ENCODE peak calls at places on chromosomes 12 and 14, in four cellular contexts. One of them, this sample, is unnamed.

GRCh38 chr12:10220398-10221077 is 7.9 kb downstream of the GABARAPL1 start:
- DNase-seq in psoas muscle: peak; percentile 90
- DNase-seq in A549: no peak
- DNase-seq in neural progenitor cell: no peak
- DNase-seq in this sample: no peak

GRCh38 chr12:76688001-76688400 is 75.9 kb upstream of the ZDHHC17 start:
- DNase-seq in psoas muscle: no peak
- DNase-seq in A549: no peak
- DNase-seq in neural progenitor cell: no peak
- DNase-seq in this sample: no peak

GRCh38 chr12:127650626-127651025 is 616.3 kb upstream of the TMEM132C start:
- DNase-seq in A549: no peak
- DNase-seq in neural progenitor cell: no peak
- DNase-seq in psoas muscle: no peak
- DNase-seq in this sample: peak; percentile 71

GRCh38 chr14:61953602-61954001 is 191.4 kb downstream of the SNAPC1 start:
- DNase-seq in neural progenitor cell: no peak
- DNase-seq in psoas muscle: no peak
- DNase-seq in A549: no peak
- DNase-seq in this sample: no peak

GRCh38 chr12:6959376-6960290 is 8.5 kb downstream of the PTPN6 start:
- DNase-seq in A549: no peak
- DNase-seq in psoas muscle: peak; percentile 63
- DNase-seq in neural progenitor cell: no peak
- DNase-seq in this sample: no peak

GRCh38 chr14:75279153-75279738 is 618 bp downstream of the FOS start:
- DNase-seq in A549: no peak
- DNase-seq in neural progenitor cell: peak; percentile 61
- DNase-seq in psoas muscle: peak; percentile 84
- DNase-seq in this sample: no peak

GRCh38 chr14:33347816-33348215 is 409.1 kb downstream of the NPAS3 start:
- DNase-seq in A549: no peak
- DNase-seq in psoas muscle: no peak
- DNase-seq in neural progenitor cell: no peak
- DNase-seq in this sample: no peak

GRCh38 chr14:96166475-96167223 is 38.0 kb upstream of the BDKRB2 start:
- DNase-seq in A549: no peak
- DNase-seq in neural progenitor cell: no peak
- DNase-seq in psoas muscle: no peak
- DNase-seq in this sample: no peak

GRCh38 chr14:20830831-20831230 is 28.2 kb upstream of the RNASE1 start:
- DNase-seq in psoas muscle: no peak
- DNase-seq in A549: no peak
- DNase-seq in neural progenitor cell: no peak
- DNase-seq in this sample: no peak

GRCh38 chr12:122894173-122895121 is 1.5 kb downstream of the VPS37B start:
- DNase-seq in neural progenitor cell: no peak
- DNase-seq in psoas muscle: no peak
- DNase-seq in A549: no peak
- DNase-seq in this sample: no peak

GRCh38 chr14:31441273-31442110 is 15.8 kb downstream of the DTD2 start:
- DNase-seq in psoas muscle: no peak
- DNase-seq in neural progenitor cell: no peak
- DNase-seq in A549: no peak
- DNase-seq in this sample: peak; percentile 51

GRCh38 chr12:5376591-5377207 is 55.2 kb upstream of the NTF3 start:
- DNase-seq in A549: no peak
- DNase-seq in neural progenitor cell: no peak
- DNase-seq in psoas muscle: no peak
- DNase-seq in this sample: no peak

GRCh38 chr14:68459480-68460136 is 333.3 kb downstream of the ZFP36L1 start:
- DNase-seq in neural progenitor cell: no peak
- DNase-seq in psoas muscle: no peak
- DNase-seq in A549: no peak
- DNase-seq in this sample: no peak

GRCh38 chr12:52313926-52314325 is 7.3 kb downstream of the KRT83 start:
- DNase-seq in psoas muscle: no peak
- DNase-seq in neural progenitor cell: no peak
- DNase-seq in A549: no peak
- DNase-seq in this sample: no peak

GRCh38 chr12:85779768-85780167 is 56.4 kb downstream of the RASSF9 start:
- DNase-seq in neural progenitor cell: no peak
- DNase-seq in psoas muscle: no peak
- DNase-seq in A549: no peak
- DNase-seq in this sample: no peak

GRCh38 chr14:62002636-62003035 is 240.4 kb downstream of the SNAPC1 start:
- DNase-seq in neural progenitor cell: no peak
- DNase-seq in A549: no peak
- DNase-seq in psoas muscle: no peak
- DNase-seq in this sample: no peak

GRCh38 chr14:23483216-23483854 is 13.8 kb downstream of the NGDN start:
- DNase-seq in psoas muscle: no peak
- DNase-seq in neural progenitor cell: peak; percentile 87
- DNase-seq in A549: peak; percentile 60
- DNase-seq in this sample: no peak

GRCh38 chr12:76375939-76376338 is 27.7 kb upstream of the BBS10 start:
- DNase-seq in psoas muscle: no peak
- DNase-seq in A549: no peak
- DNase-seq in neural progenitor cell: no peak
- DNase-seq in this sample: no peak

GRCh38 chr12:52543985-52544888 is 8.7 kb downstream of the KRT71 start:
- DNase-seq in psoas muscle: no peak
- DNase-seq in A549: peak; percentile 21
- DNase-seq in neural progenitor cell: peak; percentile 18
- DNase-seq in this sample: no peak

GRCh38 chr14:60288279-60288678 is 39.3 kb downstream of the PPM1A start:
- DNase-seq in psoas muscle: no peak
- DNase-seq in neural progenitor cell: no peak
- DNase-seq in A549: no peak
- DNase-seq in this sample: no peak

GRCh38 chr12:11697670-11698387 is 48.4 kb downstream of the ETV6 start:
- DNase-seq in neural progenitor cell: no peak
- DNase-seq in psoas muscle: no peak
- DNase-seq in A549: no peak
- DNase-seq in this sample: no peak

GRCh38 chr14:53613404-53614253 is 343.0 kb downstream of the BMP4 start:
- DNase-seq in A549: peak; percentile 89
- DNase-seq in neural progenitor cell: peak; percentile 78
- DNase-seq in psoas muscle: no peak
- DNase-seq in this sample: no peak

GRCh38 chr12:112121780-112122565 is 3.4 kb upstream of the TRAFD1 start:
- DNase-seq in neural progenitor cell: no peak
- DNase-seq in A549: peak; percentile 35
- DNase-seq in psoas muscle: peak; percentile 80
- DNase-seq in this sample: peak; percentile 71

GRCh38 chr12:52745554-52745953 is 31.6 kb downstream of the KRT76 start:
- DNase-seq in neural progenitor cell: no peak
- DNase-seq in psoas muscle: no peak
- DNase-seq in A549: no peak
- DNase-seq in this sample: no peak

GRCh38 chr12:19288603-19289244 is 150.6 kb upstream of the AEBP2 start:
- DNase-seq in neural progenitor cell: peak; percentile 37
- DNase-seq in A549: peak; percentile 38
- DNase-seq in psoas muscle: no peak
- DNase-seq in this sample: no peak

GRCh38 chr14:91089958-91090535 is 23.8 kb upstream of the DGLUCY start:
- DNase-seq in psoas muscle: no peak
- DNase-seq in A549: no peak
- DNase-seq in neural progenitor cell: no peak
- DNase-seq in this sample: no peak

GRCh38 chr12:49368240-49368600 is 958 bp downstream of the SPATS2 start:
- DNase-seq in psoas muscle: no peak
- DNase-seq in neural progenitor cell: no peak
- DNase-seq in A549: no peak
- DNase-seq in this sample: no peak

GRCh38 chr12:15152864-15153263 is 68.4 kb downstream of the RERG start:
- DNase-seq in neural progenitor cell: no peak
- DNase-seq in psoas muscle: no peak
- DNase-seq in A549: no peak
- DNase-seq in this sample: peak; percentile 10

GRCh38 chr14:105641075-105641937 is 114.9 kb downstream of the TMEM121 start:
- DNase-seq in neural progenitor cell: no peak
- DNase-seq in psoas muscle: no peak
- DNase-seq in A549: no peak
- DNase-seq in this sample: no peak

GRCh38 chr14:59360923-59361794 is 104.0 kb downstream of the GPR135 start:
- DNase-seq in A549: peak; percentile 69
- DNase-seq in neural progenitor cell: no peak
- DNase-seq in psoas muscle: peak; percentile 70
- DNase-seq in this sample: no peak

GRCh38 chr12:112907415-112908157 is 824 bp downstream of the OAS1 start:
- DNase-seq in psoas muscle: no peak
- DNase-seq in A549: no peak
- DNase-seq in neural progenitor cell: no peak
- DNase-seq in this sample: no peak

GRCh38 chr14:72217164-72217563 is 284.9 kb downstream of the RGS6 start:
- DNase-seq in A549: no peak
- DNase-seq in psoas muscle: no peak
- DNase-seq in neural progenitor cell: no peak
- DNase-seq in this sample: no peak

GRCh38 chr14:72222046-72222445 is 289.8 kb downstream of the RGS6 start:
- DNase-seq in psoas muscle: no peak
- DNase-seq in neural progenitor cell: no peak
- DNase-seq in A549: no peak
- DNase-seq in this sample: no peak
- H3K4me3 ChIP-seq in psoas muscle: no peak overlapping the region
- H3K4me3 ChIP-seq in neural progenitor cell: no peak overlapping the region
- H3K4me3 ChIP-seq in A549: no peak overlapping the region
- H3K4me3 ChIP-seq in this sample: no peak overlapping the region

DNA sequence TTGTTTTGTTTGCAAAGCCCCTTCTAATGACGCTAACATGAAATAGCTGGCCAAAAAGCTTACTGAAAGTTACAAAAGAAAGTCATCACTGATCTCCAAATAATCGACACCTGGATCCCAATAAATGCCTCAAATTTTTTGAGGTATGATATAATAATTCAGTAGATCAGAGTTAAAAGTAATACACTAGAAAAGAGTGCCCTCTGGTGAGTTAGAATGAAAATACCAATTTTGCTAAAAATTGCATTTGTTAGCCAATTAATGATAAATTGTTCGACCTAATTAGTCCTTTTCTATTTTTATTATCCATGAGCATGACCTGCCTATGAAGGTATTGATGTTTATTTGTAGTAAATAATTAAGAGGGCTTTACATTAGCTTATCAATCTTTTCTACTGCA is 78.6 kb downstream of the CEP128 start:
- DNase-seq in neural progenitor cell: no peak
- DNase-seq in psoas muscle: no peak
- DNase-seq in A549: no peak
- DNase-seq in this sample: no peak
- TF ChIP-seq CTCF in neural progenitor cell: no peak
- TF ChIP-seq CTCF in psoas muscle: no peak
- TF ChIP-seq CTCF in A549: peak; percentile 59
- TF ChIP-seq CTCF in this sample: no peak

DNA sequence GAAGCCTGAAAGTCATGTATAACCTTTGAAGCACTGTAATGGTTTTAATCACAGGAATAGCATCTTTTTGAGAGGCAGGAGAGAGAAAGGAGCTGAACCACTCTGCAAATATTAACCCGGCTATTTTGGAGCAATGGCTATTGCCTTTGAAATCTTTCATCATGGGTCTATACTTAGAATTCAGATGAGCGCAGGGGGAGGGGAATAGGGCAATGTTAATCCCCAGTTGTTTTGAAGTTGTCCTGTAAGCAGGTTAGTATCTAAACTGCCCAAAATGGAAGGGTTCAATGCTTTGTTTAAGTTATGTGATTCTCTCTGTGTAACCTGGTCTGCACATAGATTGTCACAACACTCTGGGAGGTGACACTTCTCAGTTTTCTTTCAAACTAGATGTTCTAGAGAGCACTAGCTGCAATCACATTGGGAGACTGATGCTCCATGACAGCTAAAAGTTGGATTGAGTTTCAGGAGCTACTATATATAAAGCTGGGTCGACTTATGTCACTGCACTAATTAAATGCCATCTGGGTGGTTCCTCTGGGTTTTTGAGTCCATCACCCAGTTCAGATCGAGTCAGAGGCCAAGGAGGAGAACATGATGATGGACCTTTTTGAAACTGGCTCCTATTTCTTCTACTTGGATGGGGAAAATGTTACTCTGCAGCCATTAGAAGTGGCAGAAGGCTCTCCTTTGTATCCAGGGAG is at the start of gene MYF6:
- DNase-seq in psoas muscle: peak; percentile 19
- DNase-seq in A549: no peak
- DNase-seq in neural progenitor cell: no peak
- DNase-seq in this sample: no peak
- H3K4me3 ChIP-seq in psoas muscle: peak within 1 kb of the TSS; percentile 76
- H3K4me3 ChIP-seq in A549: no peak within 1 kb of the TSS
- H3K4me3 ChIP-seq in neural progenitor cell: peak within 1 kb of the TSS; percentile 48
- H3K4me3 ChIP-seq in this sample: no peak within 1 kb of the TSS

GRCh38 chr14:92633724-92634123 is 114.7 kb downstream of the LGMN start:
- DNase-seq in A549: no peak
- DNase-seq in neural progenitor cell: no peak
- DNase-seq in psoas muscle: no peak
- DNase-seq in this sample: no peak
- TF ChIP-seq CTCF in A549: no peak
- TF ChIP-seq CTCF in neural progenitor cell: no peak
- TF ChIP-seq CTCF in psoas muscle: no peak
- TF ChIP-seq CTCF in this sample: no peak

GRCh38 chr14:99235578-99235977 is 36.4 kb downstream of the BCL11B start:
- DNase-seq in A549: no peak
- DNase-seq in neural progenitor cell: no peak
- DNase-seq in psoas muscle: no peak
- DNase-seq in this sample: no peak
- H3K4me3 ChIP-seq in A549: no peak overlapping the region
- H3K4me3 ChIP-seq in neural progenitor cell: peak overlapping the region; percentile 49
- H3K4me3 ChIP-seq in psoas muscle: no peak overlapping the region
- H3K4me3 ChIP-seq in this sample: no peak overlapping the region